ENCODE peak calls at places on chromosome 17, in four cellular contexts. D is AG10803, H is pancreas, M is stomach. Z is an unnamed sample.

GRCh38 chr17:17497845-17498520 is 1.8 kb upstream of the RASD1 start:
- DNase-seq in H (peak; percentile 49), M (no peak), D (no peak), Z (no peak)

GRCh38 chr17:82926081-82926480 is 86.3 kb upstream of the ZNF750 start:
- DNase-seq in D (no peak), H (peak; percentile 48), M (no peak), Z (no peak)

GRCh38 chr17:27807567-27808470 is 7.5 kb upstream of the NOS2 start:
- DNase-seq in H (no peak), D (no peak), M (peak; percentile 49), Z (peak; percentile 20)

GRCh38 chr17:70380017-70380416 is 210.7 kb downstream of the KCNJ2 start:
- DNase-seq in M (no peak), H (no peak), D (no peak), Z (no peak)

GRCh38 chr17:80427366-80428282 is 12.7 kb downstream of the ENDOV start:
- DNase-seq in D (no peak), H (peak; percentile 77), M (no peak), Z (no peak)

GRCh38 chr17:82095777-82096708 is 2.0 kb downstream of the FASN start:
- DNase-seq in D (no peak), H (peak; percentile 78), M (no peak), Z (no peak)

GRCh38 chr17:44335515-44336356 is 9.4 kb upstream of the GRN start:
- DNase-seq in H (no peak), D (no peak), M (no peak), Z (no peak)

GRCh38 chr17:57289130-57289529 is 32.8 kb downstream of the MSI2 start:
- DNase-seq in M (no peak), H (no peak), D (no peak), Z (no peak)

GRCh38 chr17:47945080-47945479 is 3.7 kb downstream of the PNPO start:
- DNase-seq in D (peak; percentile 25), M (no peak), H (no peak), Z (no peak)

GRCh38 chr17:7862692-7863437 is 5.1 kb downstream of the CYB5D1 start:
- DNase-seq in H (no peak), M (no peak), D (peak; percentile 48), Z (peak; percentile 32)

GRCh38 chr17:77035526-77035925 is 105.2 kb upstream of the SEC14L1 start:
- DNase-seq in M (no peak), H (no peak), D (no peak), Z (no peak)

DNA sequence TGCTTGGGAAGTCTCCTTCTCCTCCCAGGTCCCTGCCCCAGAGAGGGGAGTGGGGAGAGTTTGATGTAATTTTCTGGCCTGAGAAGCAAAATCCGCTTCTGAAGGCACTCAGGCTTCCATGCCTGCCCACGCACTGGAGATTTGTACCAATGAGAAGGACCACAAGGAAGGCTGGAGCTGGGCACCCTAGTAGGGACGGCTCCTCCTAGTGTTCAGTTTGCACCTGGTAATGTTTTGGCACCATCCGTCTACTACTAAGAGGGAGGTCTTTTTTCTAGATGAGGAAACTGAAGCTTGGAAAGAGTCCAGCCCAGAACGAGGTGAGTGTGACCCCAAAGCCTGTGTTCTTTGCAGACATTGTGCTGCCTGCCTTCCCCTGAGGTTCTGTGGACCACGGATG is 83.6 kb upstream of the NLRP1 start:
- DNase-seq in H (no peak), D (no peak), M (no peak), Z (no peak)
- TF ChIP-seq CTCF in H (no peak), D (no peak), M (no peak), Z (no peak)

GRCh38 chr17:4897785-4898184 is 1.6 kb upstream of the C17orf107 start:
- DNase-seq in D (no peak), H (no peak), M (no peak), Z (no peak)

GRCh38 chr17:4895676-4896331 is 3.5 kb upstream of the C17orf107 start:
- DNase-seq in H (no peak), D (no peak), M (no peak), Z (no peak)

GRCh38 chr17:4896332-4897197 is 2.8 kb upstream of the C17orf107 start:
- DNase-seq in D (no peak), M (no peak), H (peak; percentile 73), Z (no peak)

GRCh38 chr17:4898351-4898750 is 985 bp upstream of the C17orf107 start:
- DNase-seq in D (no peak), H (peak; percentile 81), M (no peak), Z (no peak)

DNA sequence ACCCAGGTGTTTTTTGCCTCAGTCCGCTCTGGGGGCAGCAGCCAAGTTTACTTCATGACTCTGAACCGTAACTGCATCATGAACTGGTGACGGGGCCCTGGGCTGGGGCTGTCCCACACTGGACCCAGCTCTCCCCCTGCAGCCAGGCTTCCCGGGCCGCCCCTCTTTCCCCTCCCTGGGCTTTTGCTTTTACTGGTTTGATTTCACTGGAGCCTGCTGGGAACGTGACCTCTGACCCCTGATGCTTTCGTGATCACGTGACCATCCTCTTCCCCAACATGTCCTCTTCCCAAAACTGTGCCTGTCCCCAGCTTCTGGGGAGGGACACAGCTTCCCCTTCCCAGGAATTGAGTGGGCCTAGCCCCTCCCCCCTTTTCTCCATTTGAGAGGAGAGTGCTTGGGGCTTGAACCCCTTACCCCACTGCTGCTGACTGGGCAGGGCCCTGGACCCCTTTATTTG is 2.1 kb upstream of the C17orf107 start:
- DNase-seq in M (no peak), H (no peak), D (no peak), Z (no peak)
- TF ChIP-seq CTCF in M (no peak), H (no peak), D (no peak), Z (no peak)

GRCh38 chr17:46194393-46195216 is 1.4 kb upstream of the KANSL1 start:
- DNase-seq in M (no peak), H (no peak), D (peak; percentile 54), Z (peak; percentile 65)

GRCh38 chr17:46193246-46193625 is at the start of gene KANSL1:
- DNase-seq in H (peak; percentile 97), M (peak; percentile 85), D (peak; percentile 94), Z (peak; percentile 96)

GRCh38 chr17:46195217-46195855 is 2.1 kb upstream of the KANSL1 start:
- DNase-seq in D (no peak), M (no peak), H (no peak), Z (no peak)

GRCh38 chr17:46192484-46193245 is 564 bp downstream of the KANSL1 start:
- DNase-seq in H (peak; percentile 88), D (peak; percentile 71), M (peak; percentile 57), Z (peak; percentile 84)

DNA sequence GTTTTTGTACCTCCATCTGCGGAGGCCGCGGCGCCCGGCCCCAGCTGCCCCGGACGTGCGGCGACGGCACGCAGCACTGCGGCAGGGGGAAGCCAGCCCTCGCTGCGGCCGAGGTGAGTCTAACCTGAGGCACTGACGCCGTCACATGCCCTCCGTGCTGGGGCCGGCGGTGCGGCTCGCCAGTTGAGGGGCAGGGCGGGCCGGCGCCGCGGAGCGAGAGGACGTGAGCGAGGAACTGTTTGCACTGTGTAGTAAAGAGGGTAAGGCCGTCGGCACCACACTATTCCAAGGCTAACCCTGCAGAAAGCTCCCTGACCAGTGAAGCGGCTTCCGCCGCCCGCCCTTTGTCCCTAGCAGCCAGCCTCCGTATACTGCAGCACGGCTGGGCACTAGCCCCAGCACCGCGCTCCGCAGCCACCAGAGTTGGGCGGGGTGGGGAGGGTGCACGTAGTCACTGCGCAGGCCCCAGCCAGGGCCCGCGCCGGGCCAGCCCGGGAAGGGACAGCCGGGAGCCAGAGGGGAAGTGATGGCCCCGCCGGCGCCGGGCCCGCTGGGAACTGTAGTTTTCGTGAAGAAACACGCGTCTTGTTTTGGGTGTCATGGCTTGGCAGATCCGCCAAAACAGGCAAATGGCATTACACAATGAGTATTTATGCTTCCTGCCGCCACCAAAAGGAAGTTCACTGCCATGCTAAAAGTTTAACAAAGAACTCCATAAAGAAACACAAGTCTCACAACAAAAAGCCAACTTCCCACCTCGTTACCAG is 580 bp upstream of the KANSL1 start:
- DNase-seq in M (peak; percentile 95), D (peak; percentile 99), H (peak; percentile 99), Z (peak; percentile 99)
- TF ChIP-seq CTCF in M (no peak), D (peak; percentile 31), H (no peak), Z (peak; percentile 54)

GRCh38 chr17:72126575-72127486 is 6.0 kb downstream of the SOX9 start:
- DNase-seq in M (peak; percentile 61), H (no peak), D (peak; percentile 78), Z (peak; percentile 61)
- TF ChIP-seq CTCF in M (no peak), H (no peak), D (no peak), Z (no peak)

GRCh38 chr17:3747805-3748204 is 24.1 kb downstream of the HASPIN start:
- DNase-seq in M (no peak), D (no peak), H (no peak), Z (no peak)

GRCh38 chr17:3751836-3752235 is 28.1 kb downstream of the HASPIN start:
- DNase-seq in H (no peak), M (no peak), D (no peak), Z (no peak)

GRCh38 chr17:3750296-3750695 is 26.6 kb downstream of the HASPIN start:
- DNase-seq in D (no peak), H (no peak), M (no peak), Z (no peak)

GRCh38 chr17:3748576-3748975 is 24.9 kb downstream of the HASPIN start:
- DNase-seq in D (no peak), H (no peak), M (no peak), Z (no peak)

DNA sequence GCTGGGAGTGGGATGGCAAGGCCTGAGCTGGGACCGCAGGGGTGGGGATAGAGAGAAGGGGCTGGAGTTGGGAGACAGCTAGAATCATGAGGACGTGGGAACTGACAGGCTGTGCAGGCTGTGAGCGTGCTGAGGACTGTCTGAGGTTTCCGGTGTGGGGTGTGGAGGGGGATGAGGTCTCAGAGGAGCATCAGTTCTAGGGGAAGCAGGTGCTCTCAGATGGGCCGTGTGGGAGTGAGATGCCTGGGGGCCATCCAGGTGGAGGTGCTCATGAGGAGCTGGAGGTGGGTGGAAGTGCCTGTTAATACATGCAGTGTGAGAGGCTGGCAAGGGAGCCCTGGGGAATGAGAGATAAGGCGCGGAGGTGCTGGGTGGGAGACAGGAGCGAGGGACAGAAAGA is 27.2 kb downstream of the HASPIN start:
- DNase-seq in M (no peak), H (no peak), D (no peak), Z (no peak)
- TF ChIP-seq CTCF in M (no peak), H (no peak), D (no peak), Z (no peak)

GRCh38 chr17:42155614-42156045 is 841 bp upstream of the RAB5C start:
- DNase-seq in D (no peak), M (no peak), H (no peak), Z (no peak)
- TF ChIP-seq CTCF in D (no peak), M (no peak), H (no peak), Z (no peak)

GRCh38 chr17:50177983-50178834 is 12.4 kb downstream of the SGCA start:
- DNase-seq in H (peak; percentile 92), M (peak; percentile 79), D (peak; percentile 97), Z (peak; percentile 94)
- TF ChIP-seq CTCF in H (peak; percentile 38), M (peak; percentile 64), D (peak; percentile 52), Z (peak; percentile 82)

Z was measured in Calu3.